ENCODE peak calls at places on chromosomes 7 and 10, in five cellular contexts. Z, Y, B, D and F are unnamed samples.
A peak's percentile ranks its signal among the peaks of the same experiment; 100 is the strongest.

GRCh38 chr7:64581929-64582894 is 19.3 kb upstream of the ZNF680 start:
- DNase-seq in Z (no peak), Y (peak; percentile 21), B (no peak), D (no peak), F (no peak)

GRCh38 chr7:100407285-100408180 is 21.0 kb downstream of the ZCWPW1 start:
- DNase-seq in Z (peak; percentile 56), Y (peak; percentile 91), B (no peak), D (peak; percentile 73), F (no peak)

GRCh38 chr10:72487116-72487515 is 132.4 kb upstream of the DNAJB12 start:
- DNase-seq in Z (no peak), Y (no peak), B (no peak), D (no peak), F (no peak)

GRCh38 chr7:131413711-131414110 is 86.0 kb downstream of the MKLN1 start:
- DNase-seq in Z (no peak), Y (no peak), B (no peak), D (no peak), F (no peak)

GRCh38 chr10:130635528-130635927 is 499.3 kb downstream of the GLRX3 start:
- DNase-seq in Z (no peak), Y (no peak), B (no peak), D (no peak), F (no peak)

GRCh38 chr10:114821293-114821914 is at the start of gene FHIP2A:
- DNase-seq in Z (peak; percentile 89), Y (peak; percentile 94), B (peak; percentile 97), D (peak; percentile 89), F (peak; percentile 78)

GRCh38 chr10:126128581-126128980 is 232.2 kb downstream of the FANK1 start:
- DNase-seq in Z (no peak), Y (no peak), B (no peak), D (no peak), F (no peak)

GRCh38 chr7:36490335-36490940 is 100.8 kb downstream of the ANLN start:
- DNase-seq in Z (no peak), Y (peak; percentile 6), B (no peak), D (no peak), F (no peak)

GRCh38 chr10:123863721-123864432 is 27.7 kb downstream of the CPXM2 start:
- DNase-seq in Z (no peak), Y (no peak), B (no peak), D (no peak), F (no peak)

GRCh38 chr7:70894799-70895198 is 237.1 kb upstream of the GALNT17 start:
- DNase-seq in Z (no peak), Y (no peak), B (no peak), D (no peak), F (no peak)

GRCh38 chr10:97140887-97141745 is 44.6 kb downstream of the SLIT1 start:
- DNase-seq in Z (no peak), Y (no peak), B (peak; percentile 41), D (peak; percentile 36), F (no peak)

GRCh38 chr7:16989883-16990413 is 108.2 kb upstream of the AGR3 start:
- DNase-seq in Z (no peak), Y (peak; percentile 98), B (no peak), D (no peak), F (no peak)

GRCh38 chr7:120089968-120090367 is 183.0 kb upstream of the KCND2 start:
- DNase-seq in Z (no peak), Y (peak; percentile 56), B (no peak), D (no peak), F (no peak)

GRCh38 chr7:3995187-3995586 is 686.9 kb upstream of the FOXK1 start:
- DNase-seq in Z (no peak), Y (no peak), B (no peak), D (peak; percentile 73), F (no peak)

GRCh38 chr7:67738-68395 is 124.5 kb upstream of the FAM20C start:
- DNase-seq in Z (no peak), Y (no peak), B (peak; percentile 40), D (peak; percentile 38), F (no peak)

GRCh38 chr10:30647089-30647488 is 17.5 kb upstream of the LYZL2 start:
- DNase-seq in Z (no peak), Y (no peak), B (no peak), D (no peak), F (no peak)

GRCh38 chr7:45682836-45683555 is 108.8 kb downstream of the ADCY1 start:
- DNase-seq in Z (no peak), Y (no peak), B (peak; percentile 19), D (no peak), F (no peak)

GRCh38 chr10:13402016-13402415 is 53.9 kb upstream of the SEPHS1 start:
- DNase-seq in Z (no peak), Y (no peak), B (no peak), D (no peak), F (no peak)

GRCh38 chr7:96786998-96787395 is 77.4 kb upstream of the SEM1 start:
- DNase-seq in Z (no peak), Y (no peak), B (no peak), D (peak; percentile 7), F (no peak)

GRCh38 chr10:63522129-63522687 is 1.0 kb downstream of the REEP3 start:
- DNase-seq in Z (peak; percentile 41), Y (no peak), B (no peak), D (no peak), F (no peak)

GRCh38 chr10:70448236-70448635 is 6.8 kb upstream of the NODAL start:
- DNase-seq in Z (no peak), Y (no peak), B (no peak), D (no peak), F (no peak)

GRCh38 chr10:49010295-49010694 is 70.7 kb upstream of the LRRC18 start:
- DNase-seq in Z (no peak), Y (no peak), B (no peak), D (no peak), F (no peak)

GRCh38 chr10:14414901-14415300 is 84.2 kb upstream of the FRMD4A start:
- DNase-seq in Z (no peak), Y (peak; percentile 48), B (no peak), D (no peak), F (no peak)

GRCh38 chr7:123633553-123633952 is 22.1 kb upstream of the LMOD2 start:
- DNase-seq in Z (no peak), Y (peak; percentile 66), B (no peak), D (no peak), F (no peak)

GRCh38 chr7:28405662-28406061 is 6.7 kb upstream of the CREB5 start:
- DNase-seq in Z (no peak), Y (peak; percentile 93), B (no peak), D (no peak), F (no peak)

GRCh38 chr10:113872139-113873030 is 17.9 kb downstream of the NHLRC2 start:
- DNase-seq in Z (no peak), Y (no peak), B (no peak), D (no peak), F (no peak)

GRCh38 chr10:62048473-62048872 is 147.0 kb downstream of the ARID5B start:
- DNase-seq in Z (no peak), Y (peak; percentile 34), B (no peak), D (no peak), F (no peak)

GRCh38 chr10:132886211-132887099 is 55.9 kb downstream of the CFAP46 start:
- DNase-seq in Z (no peak), Y (no peak), B (peak; percentile 69), D (no peak), F (peak; percentile 27)

DNA sequence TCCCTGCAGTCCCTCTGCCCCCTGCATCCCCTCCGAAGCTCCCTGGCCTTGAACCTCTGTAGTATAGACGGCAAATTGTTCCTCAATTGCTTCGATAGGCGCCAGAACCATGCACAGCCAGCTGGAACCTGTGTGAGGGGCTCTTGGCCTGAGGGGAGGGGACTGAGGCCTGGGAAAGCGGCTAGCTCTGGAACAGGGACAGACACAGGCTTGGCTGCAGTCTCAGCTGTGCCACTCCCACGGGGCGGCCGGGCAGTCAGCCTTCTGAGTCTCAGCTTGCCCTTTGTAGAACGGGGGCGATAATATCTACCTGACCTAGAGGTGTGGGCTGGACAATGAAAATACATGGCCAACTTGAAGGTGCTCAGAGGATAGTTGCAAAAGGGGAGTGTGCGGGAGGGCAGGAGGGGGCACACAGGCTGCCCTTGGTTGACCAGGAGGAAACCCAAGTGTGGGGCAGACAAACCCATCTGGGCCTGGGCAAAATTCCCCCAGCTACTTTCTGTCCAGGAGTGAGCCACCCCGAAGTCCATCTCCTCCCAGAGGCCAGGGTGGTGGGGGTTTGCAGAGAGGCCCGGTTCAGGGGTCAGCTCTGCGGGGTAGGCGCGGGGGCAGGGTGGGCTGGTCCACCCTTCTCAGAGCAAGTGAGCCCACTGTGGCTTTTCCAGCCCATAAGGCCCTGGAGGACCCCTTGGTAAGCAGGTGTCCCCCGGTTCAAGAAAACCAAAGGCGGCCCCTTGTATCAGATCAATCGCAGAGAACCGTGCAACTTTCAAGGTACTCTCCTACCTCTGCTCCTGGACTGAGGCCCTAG is 4.6 kb downstream of the CRYGN start:
- DNase-seq in Z (no peak), Y (no peak), B (no peak), D (no peak), F (no peak)
- H3K27me3 ChIP-seq in Z (no peaks in the 10 kb centered on the region), Y (no peaks in the 10 kb centered on the region), B (peaks cover 21% of the 10 kb centered on the region), D (peaks cover 24% of the 10 kb centered on the region), F (no peaks in the 10 kb centered on the region)

GRCh38 chr7:155362380-155363145 is 64.9 kb downstream of the INSIG1 start:
- DNase-seq in Z (no peak), Y (no peak), B (no peak), D (no peak), F (no peak)

GRCh38 chr7:155363852-155364600 is 66.3 kb downstream of the INSIG1 start:
- DNase-seq in Z (no peak), Y (no peak), B (peak; percentile 46), D (no peak), F (no peak)

GRCh38 chr7:155361947-155362346 is 64.3 kb downstream of the INSIG1 start:
- DNase-seq in Z (no peak), Y (no peak), B (peak; percentile 60), D (no peak), F (no peak)

GRCh38 chr7:155361363-155361680 is 63.6 kb downstream of the INSIG1 start:
- DNase-seq in Z (no peak), Y (no peak), B (peak; percentile 64), D (no peak), F (no peak)

DNA sequence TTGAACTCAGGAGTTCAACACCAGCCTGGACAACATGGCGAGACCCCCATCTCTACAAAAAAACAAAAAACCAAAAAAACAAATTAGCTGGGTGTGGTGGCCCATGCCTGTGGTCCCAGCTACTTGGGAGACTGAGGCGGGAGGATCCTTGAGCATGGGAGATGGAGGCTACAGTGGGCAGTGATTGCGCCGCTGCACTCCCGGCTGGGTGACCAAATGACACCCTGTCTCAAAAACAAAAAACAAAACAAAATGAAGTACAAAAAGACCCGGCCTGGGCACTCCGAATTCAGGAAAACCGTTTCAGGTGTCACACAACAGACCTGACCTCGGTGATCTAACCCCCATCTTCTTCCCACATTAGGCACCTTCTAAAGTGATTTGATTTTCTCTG is 65.5 kb downstream of the INSIG1 start:
- DNase-seq in Z (no peak), Y (no peak), B (no peak), D (no peak), F (no peak)
- H3K27me3 ChIP-seq in Z (peaks cover 13% of the 10 kb centered on the region), Y (peaks cover 74% of the 10 kb centered on the region), B (peaks cover 28% of the 10 kb centered on the region), D (peaks cover 76% of the 10 kb centered on the region), F (peaks cover 13% of the 10 kb centered on the region)

GRCh38 chr10:58444336-58444735 is 59.1 kb downstream of the TFAM start:
- DNase-seq in Z (no peak), Y (no peak), B (no peak), D (no peak), F (no peak)
- H3K27me3 ChIP-seq in Z (no peaks in the 10 kb centered on the region), Y (no peaks in the 10 kb centered on the region), B (no peaks in the 10 kb centered on the region), D (no peaks in the 10 kb centered on the region), F (no peaks in the 10 kb centered on the region)

DNA sequence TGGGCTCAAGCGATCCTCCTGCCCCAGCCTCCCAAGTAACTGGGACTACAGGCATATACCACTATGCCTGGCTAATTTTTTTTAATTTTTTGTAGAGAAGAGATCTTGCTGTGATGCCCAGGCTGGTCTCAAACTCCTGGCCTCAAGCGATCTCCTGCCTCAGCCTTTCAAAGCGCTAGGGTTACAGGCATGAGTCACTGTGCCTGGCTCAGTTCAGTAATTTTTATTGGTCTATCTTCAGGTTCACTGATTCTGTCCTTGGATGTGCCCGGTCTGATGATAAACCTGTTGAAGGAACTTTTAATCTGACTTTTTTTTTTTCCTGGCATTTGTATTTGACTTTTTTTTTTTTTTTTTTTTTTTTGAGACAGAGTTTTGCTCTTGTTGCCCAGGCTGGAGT is 40.1 kb upstream of the STRIP2 start:
- DNase-seq in Z (no peak), Y (no peak), B (no peak), D (no peak), F (no peak)
- H3K27me3 ChIP-seq in Z (no peaks in the 10 kb centered on the region), Y (no peaks in the 10 kb centered on the region), B (no peaks in the 10 kb centered on the region), D (no peaks in the 10 kb centered on the region), F (no peaks in the 10 kb centered on the region)